ENCODE peak calls at places on chromosomes 12 and 14, in five cellular contexts. G, D, F, R and K are unnamed samples.

GRCh38 chr14:55123101-55123500 is 6.0 kb upstream of the LGALS3 start:
- DNase-seq in G (no peak), F (no peak), R (peak; percentile 74), D (no peak), K (no peak)

GRCh38 chr12:100101000-100101399 is 41.7 kb downstream of the BLTP3B start:
- DNase-seq in D (no peak), G (no peak), R (no peak), F (no peak), K (no peak)

GRCh38 chr12:109740694-109741245 is 27.1 kb downstream of the FAM222A start:
- DNase-seq in D (no peak), R (no peak), F (no peak), G (peak; percentile 35), K (no peak)

GRCh38 chr12:110343114-110343513 is 60.4 kb downstream of the ANAPC7 start:
- DNase-seq in F (no peak), G (no peak), D (no peak), R (no peak), K (no peak)

GRCh38 chr12:122368361-122369073 is 54.0 kb downstream of the CLIP1 start:
- DNase-seq in R (peak; percentile 29), G (no peak), F (no peak), D (no peak), K (no peak)

GRCh38 chr14:50865677-50866076 is 6.2 kb upstream of the ABHD12B start:
- DNase-seq in R (no peak), D (no peak), G (no peak), F (no peak), K (no peak)

GRCh38 chr12:123941485-123942276 is 30.9 kb downstream of the CCDC92 start:
- DNase-seq in R (peak; percentile 13), G (no peak), D (no peak), F (no peak), K (no peak)

GRCh38 chr14:89922549-89922907 is 32.0 kb downstream of the EFCAB11 start:
- DNase-seq in R (no peak), D (no peak), F (no peak), G (no peak), K (no peak)

GRCh38 chr12:27303139-27304111 is 29.2 kb upstream of the BMAL2 start:
- DNase-seq in D (no peak), G (no peak), F (no peak), R (no peak), K (no peak)

GRCh38 chr12:130879212-130879686 is 7.4 kb downstream of the RAN start:
- DNase-seq in G (no peak), D (no peak), R (no peak), F (no peak), K (no peak)

GRCh38 chr12:68975811-68976210 is 42.8 kb upstream of the CPM start:
- DNase-seq in D (no peak), G (no peak), F (no peak), R (no peak), K (no peak)

DNA sequence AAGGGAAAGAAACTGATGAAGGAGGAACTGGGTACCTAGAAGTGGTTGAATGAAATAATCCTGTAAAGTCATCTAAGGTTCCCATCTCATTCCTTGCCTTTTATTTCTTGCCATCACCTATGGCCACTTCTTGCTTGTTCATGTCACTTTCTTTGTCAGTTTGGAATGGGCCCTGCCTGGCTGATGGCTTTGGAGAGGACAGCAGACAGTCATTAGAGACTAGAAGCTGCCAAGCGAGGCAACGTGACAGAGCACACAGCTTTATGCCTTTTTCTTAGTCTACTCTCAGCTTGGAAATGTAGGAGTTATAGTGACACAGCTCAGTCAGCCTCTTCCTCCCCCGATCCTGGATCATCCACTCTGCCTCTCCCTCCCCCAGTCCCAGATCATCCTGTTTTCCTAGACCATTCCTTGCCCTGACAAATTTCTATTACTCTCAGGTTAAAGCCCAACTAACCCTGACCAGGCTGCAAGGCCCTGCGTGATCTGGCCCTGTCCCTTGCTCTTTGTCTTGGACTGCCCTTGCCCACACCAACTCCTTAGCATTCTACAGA is 26.6 kb downstream of the ETV6 start:
- DNase-seq in D (no peak), G (no peak), R (no peak), F (no peak), K (no peak)
- H3K4me1 ChIP-seq in D (peaks cover 14% of the 10 kb centered on the region), G (peaks cover 51% of the 10 kb centered on the region), R (peaks cover 22% of the 10 kb centered on the region), F (peaks cover 70% of the 10 kb centered on the region), K (peaks cover 80% of the 10 kb centered on the region)

DNA sequence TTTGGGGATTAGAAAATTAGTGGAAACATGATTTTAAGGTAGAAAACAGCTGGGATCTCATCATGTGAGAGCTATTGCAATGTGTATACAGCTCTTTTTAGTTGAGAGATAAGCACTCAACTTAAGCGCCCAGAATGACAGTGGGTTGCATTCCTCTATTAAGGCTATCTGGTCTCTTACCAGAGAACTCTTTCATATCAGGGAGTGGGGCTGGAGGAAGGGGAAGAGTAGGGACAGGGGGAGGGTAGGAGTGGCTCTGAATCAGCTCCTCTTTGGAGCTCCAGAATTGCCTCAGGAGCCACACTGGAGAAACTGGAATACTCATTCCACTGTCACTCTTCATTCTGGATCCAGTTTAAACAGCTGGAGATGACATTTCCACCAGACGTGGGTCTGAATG is 9.2 kb upstream of the PLEKHG3 start:
- DNase-seq in D (no peak), F (no peak), G (no peak), R (no peak), K (no peak)
- H3K4me1 ChIP-seq in D (peaks cover 15% of the 10 kb centered on the region), F (peaks cover 25% of the 10 kb centered on the region), G (peaks cover 6% of the 10 kb centered on the region), R (peaks cover 19% of the 10 kb centered on the region), K (peaks cover 66% of the 10 kb centered on the region)

GRCh38 chr14:100256339-100256895 is 17.5 kb downstream of the YY1 start:
- DNase-seq in R (no peak), F (no peak), D (no peak), G (no peak), K (no peak)

GRCh38 chr14:100246136-100246535 is 7.2 kb downstream of the YY1 start:
- DNase-seq in F (no peak), G (no peak), D (no peak), R (no peak), K (no peak)

GRCh38 chr14:100246809-100247428 is 8.0 kb downstream of the YY1 start:
- DNase-seq in D (peak; percentile 69), G (no peak), F (no peak), R (peak; percentile 68), K (no peak)

GRCh38 chr14:100252684-100253083 is 13.7 kb downstream of the YY1 start:
- DNase-seq in F (no peak), R (no peak), D (no peak), G (no peak), K (no peak)

GRCh38 chr14:100250732-100251465 is 12.0 kb downstream of the YY1 start:
- DNase-seq in D (no peak), G (no peak), F (no peak), R (no peak), K (no peak)
- H3K4me1 ChIP-seq in D (no peaks in the 10 kb centered on the region), G (peaks cover 65% of the 10 kb centered on the region), F (peaks cover 39% of the 10 kb centered on the region), R (peaks cover 11% of the 10 kb centered on the region), K (peaks cover 61% of the 10 kb centered on the region)

GRCh38 chr14:35349966-35350365 is 54.6 kb downstream of the NFKBIA start:
- DNase-seq in F (no peak), G (peak; percentile 38), D (no peak), R (no peak), K (no peak)

GRCh38 chr14:35343709-35344474 is 51.7 kb downstream of the PSMA6 start:
- DNase-seq in F (no peak), G (peak; percentile 35), R (no peak), D (no peak), K (no peak)

GRCh38 chr14:35346738-35347322 is 54.6 kb downstream of the PSMA6 start:
- DNase-seq in G (peak; percentile 20), D (no peak), F (no peak), R (no peak), K (no peak)

GRCh38 chr14:35349496-35349895 is 55.1 kb downstream of the NFKBIA start:
- DNase-seq in D (no peak), F (no peak), R (no peak), G (peak; percentile 6), K (no peak)

GRCh38 chr14:35347323-35348043 is 55.3 kb downstream of the PSMA6 start:
- DNase-seq in R (no peak), D (peak; percentile 57), F (no peak), G (peak; percentile 45), K (no peak)
- H3K4me1 ChIP-seq in R (peaks cover 4% of the 10 kb centered on the region), D (peaks cover 15% of the 10 kb centered on the region), F (no peaks in the 10 kb centered on the region), G (peaks cover 6% of the 10 kb centered on the region), K (peaks cover 10% of the 10 kb centered on the region)

GRCh38 chr12:117073611-117074010 is 25.6 kb downstream of the TESC start:
- DNase-seq in G (no peak), R (no peak), D (no peak), F (no peak), K (no peak)
- H3K4me1 ChIP-seq in G (no peaks in the 10 kb centered on the region), R (no peaks in the 10 kb centered on the region), D (no peaks in the 10 kb centered on the region), F (no peaks in the 10 kb centered on the region), K (no peaks in the 10 kb centered on the region)

DNA sequence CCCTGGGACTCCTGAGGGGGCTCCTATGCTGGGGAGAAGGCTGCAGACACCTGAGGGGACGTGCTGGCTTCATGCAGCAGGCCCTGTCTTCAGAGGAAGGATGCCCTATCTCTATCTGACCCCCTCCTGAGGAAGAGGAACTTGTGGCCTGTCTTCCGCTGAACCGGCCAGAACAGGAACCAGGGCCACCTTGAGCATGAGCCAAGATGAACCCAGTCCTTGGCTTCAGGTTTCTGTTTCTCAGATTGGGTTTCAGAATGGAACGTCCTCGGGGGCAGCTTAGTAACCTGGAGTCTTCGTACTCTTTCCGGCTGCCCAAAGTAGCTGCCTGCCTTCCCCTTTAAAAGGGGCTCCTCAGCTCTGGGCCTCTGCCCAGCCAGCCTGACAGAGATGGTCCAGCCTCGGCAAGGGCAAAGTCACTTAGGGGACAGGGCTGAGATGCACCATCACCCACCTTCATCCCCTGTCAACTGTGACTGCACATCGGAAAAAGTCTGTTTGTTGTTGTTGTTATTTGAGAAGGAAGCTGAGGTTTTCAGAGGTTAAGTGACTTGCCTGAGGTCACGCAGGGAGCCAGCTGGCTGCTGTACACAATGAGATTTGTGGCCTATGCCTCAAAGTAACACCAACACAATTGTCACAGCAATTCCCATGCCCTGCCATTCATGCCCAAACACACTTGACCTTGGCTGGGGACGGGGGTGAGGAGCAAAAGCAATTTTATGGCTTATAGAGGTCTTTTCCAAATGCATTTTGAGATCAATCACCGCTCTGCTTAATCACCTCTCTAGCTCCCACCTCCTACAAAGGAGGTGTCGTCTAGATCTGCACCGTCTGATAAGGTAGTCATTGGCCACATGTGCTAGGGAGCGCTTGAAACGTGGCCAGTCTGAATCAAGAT is 13.4 kb downstream of the ASB2 start:
- DNase-seq in G (peak; percentile 80), R (peak; percentile 45), D (no peak), F (no peak), K (no peak)
- H3K4me1 ChIP-seq in G (peaks cover 88% of the 10 kb centered on the region), R (peaks cover 20% of the 10 kb centered on the region), D (peaks cover 3% of the 10 kb centered on the region), F (no peaks in the 10 kb centered on the region), K (peaks cover 35% of the 10 kb centered on the region)